ENCODE peak calls at places on chromosomes 11 and 22, in nine cellular contexts. R, T, Q, K, B, P, O, G and I are unnamed samples.

GRCh38 chr11:21625982-21626381 is 566.9 kb upstream of the ANO5 start:
- DNase-seq in R (no peak), T (no peak), Q (no peak), K (no peak), B (no peak), P (no peak), O (no peak), G (peak; percentile 72), I (no peak)

GRCh38 chr11:116791813-116792143 is at the start of gene APOA5:
- DNase-seq in R (no peak), T (no peak), Q (no peak), K (no peak), B (no peak), P (no peak), O (no peak), G (no peak), I (no peak)

GRCh38 chr11:43580735-43581369 is 99.7 kb upstream of the HSD17B12 start:
- DNase-seq in R (no peak), T (no peak), Q (peak; percentile 23), K (no peak), B (no peak), P (peak; percentile 59), O (no peak), G (no peak), I (no peak)

GRCh38 chr11:64870176-64870892 is 8.1 kb downstream of the EHD1 start:
- DNase-seq in R (no peak), T (no peak), Q (peak; percentile 81), K (no peak), B (no peak), P (no peak), O (no peak), G (no peak), I (no peak)

GRCh38 chr11:76419896-76420295 is 24.9 kb upstream of the EMSY start:
- DNase-seq in R (no peak), T (no peak), Q (peak; percentile 6), K (no peak), B (no peak), P (no peak), O (no peak), G (no peak), I (no peak)

GRCh38 chr11:124294697-124295096 is 19.1 kb downstream of the OR8D1 start:
- DNase-seq in R (no peak), T (no peak), Q (no peak), K (no peak), B (no peak), P (no peak), O (no peak), G (no peak), I (no peak)

GRCh38 chr11:17010851-17011420 is 3.3 kb downstream of the PLEKHA7 start:
- DNase-seq in R (no peak), T (no peak), Q (no peak), K (no peak), B (no peak), P (no peak), O (no peak), G (no peak), I (no peak)

GRCh38 chr22:45083659-45084305 is 74.0 kb upstream of the PHF21B start:
- DNase-seq in R (no peak), T (no peak), Q (peak; percentile 89), K (no peak), B (no peak), P (peak; percentile 57), O (no peak), G (no peak), I (no peak)

GRCh38 chr11:118398797-118399564 is 2.4 kb upstream of the ATP5MG start:
- DNase-seq in R (peak; percentile 76), T (no peak), Q (no peak), K (peak; percentile 18), B (no peak), P (no peak), O (peak; percentile 15), G (peak; percentile 66), I (no peak)

GRCh38 chr11:87529486-87529885 is 491.8 kb downstream of the TMEM135 start:
- DNase-seq in R (no peak), T (no peak), Q (peak; percentile 57), K (no peak), B (no peak), P (no peak), O (no peak), G (no peak), I (no peak)

GRCh38 chr11:73297702-73298101 is 10.4 kb upstream of the ARHGEF17 start:
- DNase-seq in R (no peak), T (no peak), Q (no peak), K (no peak), B (no peak), P (no peak), O (no peak), G (no peak), I (no peak)

GRCh38 chr11:63945482-63946163 is 6.8 kb downstream of the NAA40 start:
- DNase-seq in R (peak; percentile 49), T (peak; percentile 21), Q (peak; percentile 82), K (peak; percentile 43), B (peak; percentile 20), P (peak; percentile 80), O (no peak), G (peak; percentile 32), I (peak; percentile 65)

GRCh38 chr11:132448334-132448995 is 1078.0 kb downstream of the NTM start:
- DNase-seq in R (no peak), T (no peak), Q (no peak), K (no peak), B (no peak), P (no peak), O (no peak), G (no peak), I (no peak)